ENCODE peak calls at places on chromosomes 7 and 10, in seven cellular contexts. N is mesendoderm, A is neuronal stem cell, R is mesenchymal stem cell, F is IMR-90, S is trophoblast cell, Z is H1. Y is an unnamed sample.

GRCh38 chr7:1317654-1318450 is 85.2 kb downstream of the UNCX start:
- DNase-seq in R (no peak), N (no peak), A (no peak), S (no peak), Z (no peak), F (no peak), Y (no peak)

GRCh38 chr10:88089498-88089897 is 226.1 kb downstream of the PTEN start:
- DNase-seq in N (no peak), A (no peak), Z (no peak), R (no peak), F (no peak), S (no peak), Y (no peak)

GRCh38 chr10:23421397-23421796 is 17.5 kb upstream of the OTUD1 start:
- DNase-seq in F (no peak), N (no peak), Z (no peak), A (no peak), R (no peak), S (no peak), Y (no peak)

GRCh38 chr10:101224910-101225823 is 4.1 kb downstream of the LBX1 start:
- DNase-seq in N (peak; percentile 61), A (no peak), R (no peak), S (no peak), Z (no peak), F (no peak), Y (peak; percentile 65)

GRCh38 chr7:47461161-47461560 is 120.8 kb downstream of the TNS3 start:
- DNase-seq in F (peak; percentile 80), R (peak; percentile 54), N (no peak), S (no peak), Z (no peak), A (no peak), Y (no peak)

GRCh38 chr7:155207335-155208002 is 90.2 kb upstream of the INSIG1 start:
- DNase-seq in N (no peak), F (no peak), Z (no peak), R (no peak), S (peak; percentile 24), A (no peak), Y (no peak)

GRCh38 chr10:232061-232460 is 96.8 kb downstream of the ZMYND11 start:
- DNase-seq in Z (no peak), F (no peak), R (no peak), N (no peak), A (no peak), S (no peak), Y (no peak)

GRCh38 chr7:159066816-159067601 is 77.7 kb downstream of the VIPR2 start:
- DNase-seq in S (no peak), F (no peak), Z (no peak), A (no peak), N (no peak), R (no peak), Y (no peak)

GRCh38 chr7:64599341-64599740 is 36.5 kb upstream of the ZNF680 start:
- DNase-seq in A (no peak), R (no peak), S (peak; percentile 62), Z (no peak), F (no peak), N (peak; percentile 13), Y (no peak)

GRCh38 chr10:128064615-128065580 is 61.3 kb downstream of the MKI67 start:
- DNase-seq in S (peak; percentile 95), R (peak; percentile 93), Z (no peak), N (no peak), A (no peak), F (peak; percentile 49), Y (no peak)

GRCh38 chr10:98919899-98920298 is 315.8 kb downstream of the HPSE2 start:
- DNase-seq in A (no peak), F (peak; percentile 68), N (no peak), S (no peak), R (peak; percentile 87), Z (no peak), Y (no peak)

GRCh38 chr10:1573981-1574380 is 163.3 kb downstream of the ADARB2 start:
- DNase-seq in A (no peak), S (no peak), N (no peak), Z (no peak), R (no peak), F (no peak), Y (no peak)

GRCh38 chr7:132618271-132618955 is 42.1 kb upstream of the PLXNA4 start:
- DNase-seq in F (no peak), N (peak; percentile 26), S (no peak), Z (no peak), R (peak; percentile 17), A (no peak), Y (no peak)

GRCh38 chr7:7183833-7184463 is 1.6 kb downstream of the C1GALT1 start:
- DNase-seq in A (no peak), S (peak; percentile 11), N (no peak), Z (no peak), F (no peak), R (peak; percentile 14), Y (no peak)

GRCh38 chr7:16189026-16189715 is 232.2 kb downstream of the CRPPA start:
- DNase-seq in F (peak; percentile 2), S (no peak), N (no peak), Z (no peak), R (peak; percentile 6), A (no peak), Y (no peak)

GRCh38 chr7:135499818-135500217 is 10.1 kb downstream of the CNOT4 start:
- DNase-seq in R (no peak), S (no peak), A (no peak), F (no peak), N (no peak), Z (no peak), Y (no peak)

GRCh38 chr10:5606864-5607263 is 59.5 kb downstream of the ASB13 start:
- DNase-seq in A (no peak), R (no peak), F (no peak), Z (no peak), N (no peak), S (no peak), Y (no peak)

GRCh38 chr7:99446096-99446495 is 7.4 kb downstream of the CPSF4 start:
- DNase-seq in N (no peak), F (no peak), R (no peak), Z (no peak), S (no peak), A (no peak), Y (no peak)
- H4K8ac ChIP-seq in N (no peak overlapping the region), F (no peak overlapping the region), R (no peak overlapping the region), Z (no peak overlapping the region), S (no peak overlapping the region), A (no peak overlapping the region), Y (no peak overlapping the region)

GRCh38 chr10:20776384-20776783 is 120.7 kb downstream of the NEBL start:
- DNase-seq in R (no peak), Z (no peak), A (no peak), S (no peak), N (no peak), F (no peak), Y (no peak)
- H4K8ac ChIP-seq in R (no peak overlapping the region), Z (no peak overlapping the region), A (no peak overlapping the region), S (no peak overlapping the region), N (no peak overlapping the region), F (no peak overlapping the region), Y (no peak overlapping the region)

DNA sequence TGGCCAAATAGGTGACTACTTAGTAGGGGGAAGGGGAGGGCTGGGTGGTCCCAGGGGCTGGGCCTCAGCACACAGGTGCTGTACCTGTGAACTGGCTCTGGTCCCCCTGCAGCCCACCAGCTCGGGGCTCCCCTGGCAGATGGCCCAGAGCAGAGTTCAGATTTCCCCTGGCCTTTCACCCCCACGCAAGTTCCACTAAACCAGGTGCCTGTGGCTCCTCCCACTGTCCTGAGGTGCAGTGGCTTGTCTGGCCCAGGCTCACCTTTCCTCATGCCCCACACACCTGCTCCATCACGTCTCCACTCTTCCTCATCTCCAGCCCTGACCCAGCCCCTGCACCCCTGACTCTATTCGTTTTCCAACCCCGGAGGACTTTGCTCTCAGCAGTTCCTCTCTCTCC is 47.3 kb upstream of the OPALIN start:
- DNase-seq in S (no peak), N (no peak), F (no peak), A (no peak), Z (no peak), R (no peak), Y (peak; percentile 20)
- H4K8ac ChIP-seq in S (no peak overlapping the region), N (no peak overlapping the region), F (no peak overlapping the region), A (no peak overlapping the region), Z (no peak overlapping the region), R (no peak overlapping the region), Y (no peak overlapping the region)

DNA sequence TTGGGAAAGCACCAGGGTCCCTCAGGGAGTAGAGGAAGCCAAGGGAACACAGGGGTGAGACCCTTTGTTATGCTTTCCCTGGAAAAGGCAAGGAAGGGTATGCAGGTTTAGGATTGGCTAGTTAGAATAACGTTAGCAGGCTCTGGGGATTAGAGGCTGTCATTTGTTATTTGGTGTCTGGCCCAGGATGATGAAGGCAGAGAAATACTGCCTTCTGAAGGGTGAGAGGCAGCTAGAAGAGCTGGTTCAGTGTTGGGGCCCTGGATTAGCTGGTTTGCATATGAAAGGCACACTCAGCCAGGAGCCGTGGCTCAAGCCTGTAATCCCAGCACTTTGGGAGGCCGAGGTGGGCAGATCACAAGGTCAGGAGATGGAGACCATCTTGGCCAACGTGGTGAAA is 3.0 kb upstream of the PILRA start:
- DNase-seq in F (no peak), N (peak; percentile 47), A (peak; percentile 23), R (no peak), S (no peak), Z (peak; percentile 34), Y (peak; percentile 70)
- H4K8ac ChIP-seq in F (no peak overlapping the region), N (no peak overlapping the region), A (no peak overlapping the region), R (no peak overlapping the region), S (no peak overlapping the region), Z (no peak overlapping the region), Y (no peak overlapping the region)

DNA sequence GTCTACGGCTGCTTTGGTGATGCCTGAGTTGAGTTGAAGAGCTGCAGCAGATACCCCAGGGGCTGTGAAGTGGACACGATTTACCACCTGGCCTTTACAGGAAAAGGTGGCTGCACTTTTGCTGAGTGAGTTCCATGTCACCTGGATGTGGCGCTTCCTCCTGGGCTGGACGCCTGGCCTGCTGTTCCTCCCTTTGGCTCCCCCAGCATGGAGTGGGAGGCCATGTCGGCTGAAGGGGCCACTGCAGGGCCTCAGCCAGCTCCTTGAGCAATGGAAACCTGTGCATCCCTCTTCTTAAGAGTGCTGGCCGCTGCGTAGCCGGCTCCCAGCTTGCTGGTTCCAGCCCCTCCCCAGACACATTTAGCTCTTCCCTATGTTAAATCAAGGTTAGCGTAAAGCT is 221.0 kb downstream of the GLRX3 start:
- DNase-seq in A (no peak), N (no peak), S (no peak), Z (no peak), R (no peak), F (no peak), Y (no peak)
- H4K8ac ChIP-seq in A (no peak overlapping the region), N (no peak overlapping the region), S (no peak overlapping the region), Z (no peak overlapping the region), R (no peak overlapping the region), F (no peak overlapping the region), Y (no peak overlapping the region)

GRCh38 chr10:85152488-85152887 is 824.1 kb downstream of the CCSER2 start:
- DNase-seq in F (no peak), A (no peak), N (peak; percentile 58), Z (no peak), S (no peak), R (no peak), Y (no peak)

GRCh38 chr10:85151506-85151905 is 823.1 kb downstream of the CCSER2 start:
- DNase-seq in A (no peak), S (no peak), Z (no peak), F (no peak), N (no peak), R (no peak), Y (no peak)

GRCh38 chr10:85157206-85157605 is 828.8 kb downstream of the CCSER2 start:
- DNase-seq in A (no peak), N (no peak), S (no peak), Z (no peak), F (no peak), R (no peak), Y (no peak)
- H4K8ac ChIP-seq in A (no peak overlapping the region), N (no peak overlapping the region), S (no peak overlapping the region), Z (no peak overlapping the region), F (no peak overlapping the region), R (no peak overlapping the region), Y (no peak overlapping the region)